ENCODE peak calls at places on chromosomes 4 and X, in four cellular contexts. One of them, this sample, is unnamed.

GRCh38 chr4:124414641-124415040 is 297.9 kb downstream of the ANKRD50 start:
- DNase-seq in A549: no peak
- DNase-seq in sigmoid colon: no peak
- DNase-seq in fibroblast of mammary gland: peak
- DNase-seq in this sample: no peak

GRCh38 chr4:155526452-155527169 is 140.0 kb upstream of the GUCY1A1 start:
- DNase-seq in A549: no peak
- DNase-seq in fibroblast of mammary gland: peak
- DNase-seq in sigmoid colon: no peak
- DNase-seq in this sample: no peak

GRCh38 chr4:109735566-109736454 is 5.9 kb upstream of the PLA2G12A start:
- DNase-seq in A549: no peak
- DNase-seq in sigmoid colon: no peak
- DNase-seq in fibroblast of mammary gland: no peak
- DNase-seq in this sample: no peak

GRCh38 chr4:156388826-156389225 is 435.2 kb upstream of the CTSO start:
- DNase-seq in A549: no peak
- DNase-seq in sigmoid colon: no peak
- DNase-seq in fibroblast of mammary gland: peak
- DNase-seq in this sample: no peak

GRCh38 chr4:118171381-118171780 is 137.1 kb downstream of the NDST3 start:
- DNase-seq in fibroblast of mammary gland: peak
- DNase-seq in A549: no peak
- DNase-seq in sigmoid colon: no peak
- DNase-seq in this sample: no peak

GRCh38 chr4:44674471-44674870 is 3.7 kb upstream of the GUF1 start:
- DNase-seq in sigmoid colon: no peak
- DNase-seq in A549: no peak
- DNase-seq in fibroblast of mammary gland: no peak
- DNase-seq in this sample: no peak

GRCh38 chr4:5378002-5378401 is 326.7 kb downstream of the STK32B start:
- DNase-seq in fibroblast of mammary gland: peak
- DNase-seq in sigmoid colon: no peak
- DNase-seq in A549: peak
- DNase-seq in this sample: no peak

GRCh38 chr4:187215438-187215837 is 491.8 kb upstream of the FAT1 start:
- DNase-seq in sigmoid colon: no peak
- DNase-seq in fibroblast of mammary gland: no peak
- DNase-seq in A549: no peak
- DNase-seq in this sample: no peak

GRCh38 chr4:174260099-174260498 is 23.4 kb downstream of the FBXO8 start:
- DNase-seq in sigmoid colon: no peak
- DNase-seq in fibroblast of mammary gland: peak
- DNase-seq in A549: peak
- DNase-seq in this sample: no peak

GRCh38 chr4:185369729-185370128 is 26.0 kb downstream of the LRP2BP start:
- DNase-seq in sigmoid colon: no peak
- DNase-seq in A549: no peak
- DNase-seq in fibroblast of mammary gland: peak
- DNase-seq in this sample: no peak

GRCh38 chr4:94882756-94883155 is 125.0 kb downstream of the BMPR1B start:
- DNase-seq in A549: no peak
- DNase-seq in sigmoid colon: no peak
- DNase-seq in fibroblast of mammary gland: no peak
- DNase-seq in this sample: no peak

GRCh38 chr4:89661490-89661889 is 175.5 kb downstream of the SNCA start:
- DNase-seq in A549: no peak
- DNase-seq in fibroblast of mammary gland: peak
- DNase-seq in sigmoid colon: no peak
- DNase-seq in this sample: no peak

GRCh38 chrX:110853610-110854009 is 58.0 kb upstream of the CHRDL1 start:
- DNase-seq in A549: peak
- DNase-seq in sigmoid colon: no peak
- DNase-seq in fibroblast of mammary gland: peak
- DNase-seq in this sample: no peak

GRCh38 chr4:159374749-159375535 is 272.1 kb downstream of the RAPGEF2 start:
- DNase-seq in A549: no peak
- DNase-seq in sigmoid colon: no peak
- DNase-seq in fibroblast of mammary gland: no peak
- DNase-seq in this sample: no peak

GRCh38 chrX:78997870-78998558 is 52.8 kb downstream of the P2RY10 start:
- DNase-seq in fibroblast of mammary gland: no peak
- DNase-seq in A549: no peak
- DNase-seq in sigmoid colon: no peak
- DNase-seq in this sample: no peak

GRCh38 chrX:130339408-130340222 is at the start of gene SLC25A14:
- DNase-seq in A549: peak
- DNase-seq in sigmoid colon: peak
- DNase-seq in fibroblast of mammary gland: peak
- DNase-seq in this sample: peak
- H3K4me3 ChIP-seq in A549: peak
- H3K4me3 ChIP-seq in sigmoid colon: peak
- H3K4me3 ChIP-seq in fibroblast of mammary gland: peak
- H3K4me3 ChIP-seq in this sample: peak

DNA sequence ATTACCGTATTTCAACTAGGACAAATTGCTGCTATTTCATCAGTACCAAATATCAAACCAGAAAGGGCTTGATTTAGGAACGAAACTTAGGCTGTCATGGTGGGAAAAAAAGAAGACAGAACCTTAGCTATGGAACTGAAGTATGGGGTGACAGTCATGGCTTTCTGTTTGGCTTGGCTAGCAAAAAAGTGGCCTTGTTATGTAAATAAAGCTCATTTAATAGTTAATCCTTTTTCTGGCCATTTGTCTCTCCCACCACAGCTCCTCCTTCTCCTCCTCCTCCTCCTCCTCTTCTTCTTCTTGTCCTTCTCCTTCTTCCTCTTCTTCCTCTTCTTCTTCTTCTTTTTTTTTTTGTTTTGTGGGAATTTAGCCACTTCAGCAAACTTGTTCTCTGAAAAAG is 434.7 kb upstream of the NDST4 start:
- DNase-seq in sigmoid colon: no peak
- DNase-seq in fibroblast of mammary gland: no peak
- DNase-seq in A549: no peak
- DNase-seq in this sample: no peak
- TF ChIP-seq CTCF in sigmoid colon: no peak
- TF ChIP-seq CTCF in fibroblast of mammary gland: no peak
- TF ChIP-seq CTCF in A549: no peak
- TF ChIP-seq CTCF in this sample: no peak

DNA sequence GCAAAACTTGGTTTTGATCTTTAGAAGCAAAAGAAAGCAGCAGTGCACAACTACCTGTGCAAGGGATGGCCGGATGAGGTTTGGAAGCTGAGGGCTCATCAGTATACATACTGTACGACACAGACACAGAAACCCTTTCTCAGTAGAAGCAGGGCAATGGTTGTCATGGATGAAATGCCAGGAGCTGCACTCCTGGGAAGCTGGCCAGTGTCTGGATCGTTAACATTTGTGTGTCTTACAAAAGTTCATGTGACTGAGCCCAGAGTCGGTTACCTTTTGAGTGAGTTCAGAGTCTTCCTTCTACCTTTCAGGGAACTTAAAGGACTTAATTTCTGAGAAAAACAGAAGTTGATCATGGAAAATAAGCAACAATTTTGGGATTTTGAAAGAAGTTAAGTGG is 230.3 kb downstream of the APBB2 start:
- DNase-seq in sigmoid colon: peak
- DNase-seq in A549: no peak
- DNase-seq in fibroblast of mammary gland: no peak
- DNase-seq in this sample: no peak
- H3K4me3 ChIP-seq in sigmoid colon: no peak
- H3K4me3 ChIP-seq in A549: no peak
- H3K4me3 ChIP-seq in fibroblast of mammary gland: no peak
- H3K4me3 ChIP-seq in this sample: no peak

GRCh38 chrX:19990519-19991349 is at the start of gene BCLAF3:
- DNase-seq in A549: peak
- DNase-seq in sigmoid colon: peak
- DNase-seq in fibroblast of mammary gland: peak
- DNase-seq in this sample: peak
- TF ChIP-seq CTCF in A549: peak
- TF ChIP-seq CTCF in sigmoid colon: peak
- TF ChIP-seq CTCF in fibroblast of mammary gland: no peak
- TF ChIP-seq CTCF in this sample: peak

DNA sequence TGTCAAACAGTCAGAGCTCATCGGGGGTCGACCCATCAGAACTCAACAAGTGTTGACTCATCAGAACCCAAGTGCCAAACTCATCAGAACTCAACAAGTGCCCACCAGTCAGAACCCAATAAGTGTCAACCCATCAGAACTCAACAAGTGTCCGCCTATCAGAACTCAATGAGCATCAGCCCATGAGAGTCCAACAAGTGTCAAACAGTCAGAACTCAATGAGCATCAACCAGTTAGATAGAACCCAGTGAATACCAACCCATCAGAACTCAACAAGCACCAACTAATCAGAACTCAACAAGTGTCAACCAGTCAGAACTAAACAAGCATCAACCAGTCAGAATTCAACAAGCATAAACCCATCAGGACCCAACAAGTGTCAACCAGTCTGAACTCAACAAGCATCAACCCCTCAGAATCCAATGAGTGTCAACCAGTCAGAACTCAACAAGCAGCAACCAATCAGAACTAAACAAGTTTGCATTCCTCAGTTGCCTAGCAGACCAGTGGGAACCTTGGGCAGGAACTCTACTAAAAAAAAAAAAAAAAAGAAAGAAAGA is 115.3 kb downstream of the PRKX start:
- DNase-seq in sigmoid colon: no peak
- DNase-seq in fibroblast of mammary gland: no peak
- DNase-seq in A549: no peak
- DNase-seq in this sample: no peak
- H3K4me3 ChIP-seq in sigmoid colon: no peak
- H3K4me3 ChIP-seq in fibroblast of mammary gland: no peak
- H3K4me3 ChIP-seq in A549: no peak
- H3K4me3 ChIP-seq in this sample: no peak

This sample was measured in coronary artery.